ENCODE peak calls at places on chromosomes 1 and 21, in eight cellular contexts. R is GM23248, O is fibroblast of lung, Y is neural progenitor cell, K is GM23338, S is K562, T is DND-41, U is PC-9. E is an unnamed sample.

GRCh38 chr21:45299026-45299863 is 11.6 kb upstream of the POFUT2 start:
- DNase-seq in R (no peak), O (no peak), Y (no peak), K (no peak), S (peak; percentile 78), T (no peak), U (no peak), E (no peak)

GRCh38 chr1:7932524-7933149 is 8.0 kb downstream of the TNFRSF9 start:
- DNase-seq in R (no peak), O (no peak), Y (peak; percentile 32), K (peak; percentile 27), S (no peak), T (no peak), U (no peak), E (no peak)

GRCh38 chr1:116457944-116458343 is 84.9 kb downstream of the ATP1A1 start:
- DNase-seq in R (no peak), O (no peak), Y (peak; percentile 28), K (no peak), S (no peak), T (no peak), U (no peak), E (no peak)

GRCh38 chr1:55466921-55467320 is 251.8 kb upstream of the USP24 start:
- DNase-seq in R (peak; percentile 44), O (no peak), Y (no peak), K (no peak), S (no peak), T (no peak), U (no peak), E (no peak)

GRCh38 chr1:109790735-109791494 is 27.2 kb upstream of the EPS8L3 start:
- DNase-seq in R (peak; percentile 72), O (peak; percentile 42), Y (peak; percentile 34), K (peak; percentile 61), S (peak; percentile 70), T (peak; percentile 89), U (peak; percentile 82), E (peak; percentile 50)

GRCh38 chr1:8560611-8561544 is 243.0 kb downstream of the SLC45A1 start:
- DNase-seq in R (peak; percentile 75), O (peak; percentile 67), Y (peak; percentile 67), K (peak; percentile 75), S (peak; percentile 53), T (peak; percentile 34), U (peak; percentile 5), E (no peak)

GRCh38 chr21:45630066-45630694 is 13.3 kb upstream of the PCBP3 start:
- DNase-seq in R (no peak), O (no peak), Y (no peak), K (no peak), S (no peak), T (no peak), U (no peak), E (no peak)

GRCh38 chr1:153348511-153349362 is at the start of gene PGLYRP4:
- DNase-seq in R (no peak), O (no peak), Y (no peak), K (peak; percentile 42), S (no peak), T (no peak), U (no peak), E (no peak)

GRCh38 chr1:1543706-1544099 is 3.3 kb upstream of the TMEM240 start:
- DNase-seq in R (peak; percentile 42), O (no peak), Y (no peak), K (no peak), S (no peak), T (no peak), U (no peak), E (no peak)

GRCh38 chr21:45910155-45910547 is 71.4 kb upstream of the COL6A1 start:
- DNase-seq in R (no peak), O (no peak), Y (no peak), K (no peak), S (no peak), T (no peak), U (no peak), E (no peak)

GRCh38 chr1:150999051-150999674 is 7.5 kb downstream of the MINDY1 start:
- DNase-seq in R (peak; percentile 61), O (peak; percentile 59), Y (no peak), K (no peak), S (peak; percentile 61), T (no peak), U (no peak), E (peak; percentile 93)

GRCh38 chr1:93352376-93352775 is 6.7 kb downstream of the DR1 start:
- DNase-seq in R (no peak), O (no peak), Y (no peak), K (no peak), S (no peak), T (no peak), U (no peak), E (no peak)

GRCh38 chr1:31769720-31770390 is 5.7 kb upstream of the ADGRB2 start:
- DNase-seq in R (no peak), O (no peak), Y (peak; percentile 61), K (no peak), S (no peak), T (no peak), U (no peak), E (no peak)

GRCh38 chr1:224781800-224782199 is 147.7 kb upstream of the DNAH14 start:
- DNase-seq in R (no peak), O (no peak), Y (no peak), K (no peak), S (no peak), T (no peak), U (no peak), E (no peak)

GRCh38 chr1:18951818-18952391 is 4.6 kb downstream of the IFFO2 start:
- DNase-seq in R (no peak), O (no peak), Y (no peak), K (no peak), S (no peak), T (no peak), U (no peak), E (no peak)

GRCh38 chr21:18832081-18832670 is 428.6 kb upstream of the TMPRSS15 start:
- DNase-seq in R (no peak), O (no peak), Y (no peak), K (no peak), S (no peak), T (no peak), U (no peak), E (no peak)

GRCh38 chr1:30675761-30676160 is 47.6 kb downstream of the MATN1 start:
- DNase-seq in R (peak; percentile 84), O (peak; percentile 91), Y (no peak), K (no peak), S (no peak), T (no peak), U (no peak), E (no peak)

GRCh38 chr1:231844986-231845502 is 218.5 kb downstream of the DISC1 start:
- DNase-seq in R (no peak), O (peak; percentile 39), Y (no peak), K (no peak), S (no peak), T (no peak), U (no peak), E (peak; percentile 60)

GRCh38 chr1:66676616-66677298 is 75.5 kb upstream of the DYNLT5 start:
- DNase-seq in R (peak; percentile 87), O (peak; percentile 57), Y (no peak), K (no peak), S (no peak), T (no peak), U (no peak), E (peak; percentile 95)

GRCh38 chr21:17514124-17514481 is 1.3 kb downstream of the CXADR start:
- DNase-seq in R (peak; percentile 27), O (no peak), Y (peak; percentile 70), K (peak; percentile 91), S (no peak), T (no peak), U (peak; percentile 19), E (peak; percentile 53)

GRCh38 chr1:220655961-220656720 is 34.0 kb upstream of the C1orf115 start:
- DNase-seq in R (no peak), O (no peak), Y (no peak), K (no peak), S (no peak), T (no peak), U (no peak), E (no peak)

GRCh38 chr1:24929091-24929875 is 793 bp downstream of the RUNX3 start:
- DNase-seq in R (peak; percentile 57), O (no peak), Y (peak; percentile 64), K (peak; percentile 61), S (no peak), T (peak; percentile 53), U (no peak), E (no peak)
- TF ChIP-seq EZH2 in R (no peak), O (peak; percentile 72), Y (peak; percentile 99), K (peak; percentile 88), S (no peak), T (peak; percentile 97), U (no peak), E (peak; percentile 97)

DNA sequence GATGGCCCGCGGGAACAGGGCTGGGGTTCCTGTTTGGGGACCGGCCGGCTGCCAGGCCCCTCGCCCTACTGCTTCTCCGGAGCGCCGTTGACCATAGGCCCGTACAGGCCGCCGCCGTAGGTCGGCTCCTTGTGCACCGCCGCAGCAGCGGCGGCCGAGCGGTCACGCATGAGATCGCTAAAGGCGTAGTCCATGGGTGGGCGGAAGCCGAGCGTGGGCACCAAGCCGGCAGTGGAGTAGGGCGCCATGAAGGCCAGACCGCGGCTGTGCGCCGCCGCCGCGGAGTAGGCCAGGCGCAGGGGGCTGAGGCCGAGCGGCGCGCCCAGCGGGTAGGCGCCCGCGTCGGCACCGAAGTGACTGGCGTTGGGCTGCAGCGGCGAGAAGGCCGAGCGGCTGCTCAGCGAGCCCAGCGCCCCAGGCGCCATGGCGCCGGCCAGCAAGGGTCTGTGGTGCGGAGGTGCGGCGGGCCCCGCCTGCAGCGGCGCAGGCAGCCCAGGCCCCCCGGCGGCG is 4.6 kb downstream of the DMRTA2 start:
- DNase-seq in R (peak; percentile 40), O (no peak), Y (peak; percentile 77), K (peak; percentile 67), S (peak; percentile 8), T (no peak), U (no peak), E (no peak)
- TF ChIP-seq EZH2 in R (no peak), O (peak; percentile 95), Y (peak; percentile 92), K (peak; percentile 96), S (no peak), T (no peak), U (no peak), E (peak; percentile 99)

GRCh38 chr1:185490924-185491323 is 173.9 kb upstream of the IVNS1ABP start:
- DNase-seq in R (no peak), O (no peak), Y (no peak), K (no peak), S (no peak), T (no peak), U (no peak), E (no peak)
- TF ChIP-seq EZH2 in R (no peak), O (no peak), Y (no peak), K (no peak), S (no peak), T (no peak), U (no peak), E (no peak)

GRCh38 chr1:247854899-247855545 is 2.0 kb upstream of the TRIM58 start:
- DNase-seq in R (no peak), O (no peak), Y (no peak), K (peak; percentile 21), S (peak; percentile 87), T (no peak), U (no peak), E (no peak)
- TF ChIP-seq EZH2 in R (no peak), O (no peak), Y (no peak), K (no peak), S (no peak), T (no peak), U (no peak), E (no peak)

GRCh38 chr21:41766051-41766882 is 585 bp downstream of the RIPK4 start:
- DNase-seq in R (peak; percentile 37), O (no peak), Y (peak; percentile 70), K (no peak), S (no peak), T (no peak), U (no peak), E (no peak)
- TF ChIP-seq EZH2 in R (no peak), O (peak; percentile 47), Y (peak; percentile 97), K (peak; percentile 45), S (no peak), T (no peak), U (no peak), E (peak; percentile 96)

E was measured in astrocyte.